ENCODE peak calls at places on chromosomes 3 and 15, in five cellular contexts. N is HS-27A; U is bronchial epithelial cell; S is EH; I is stimulated activated CD4-positive, alpha-beta T cell treated with anti-CD3 and anti-CD28 coated beads, Interleukin-2, amount 100 ng/mL, for 48 hours. P is an unnamed sample.

GRCh38 chr3:177371903-177372302 is 174.6 kb upstream of the TBL1XR1 start:
- DNase-seq in S (no peak), N (no peak), U (peak), I (no peak), P (no peak)

GRCh38 chr15:37599175-37599574 is 335.3 kb upstream of the TMCO5A start:
- DNase-seq in S (no peak), N (no peak), U (no peak), I (no peak), P (no peak)

GRCh38 chr15:30062881-30063280 is 19.9 kb upstream of the GOLGA8J start:
- DNase-seq in N (no peak), U (no peak), S (no peak), I (no peak), P (no peak)

GRCh38 chr3:99498544-99499234 is 139.7 kb upstream of the COL8A1 start:
- DNase-seq in N (no peak), U (no peak), I (no peak), S (peak), P (no peak)

GRCh38 chr3:125213946-125214542 is 1.5 kb upstream of the SLC12A8 start:
- DNase-seq in U (no peak), S (peak), I (no peak), N (no peak), P (no peak)

GRCh38 chr3:195823998-195824397 is 12.3 kb upstream of the MUC4 start:
- DNase-seq in S (no peak), N (no peak), U (peak), I (no peak), P (no peak)

GRCh38 chr3:47522082-47522987 is 8.8 kb upstream of the ELP6 start:
- DNase-seq in N (peak), U (peak), I (peak), S (peak), P (peak)

GRCh38 chr3:117059990-117060338 is 350.4 kb downstream of the TUSC7 start:
- DNase-seq in S (no peak), I (no peak), U (no peak), N (no peak), P (no peak)

GRCh38 chr3:152430223-152431002 is 161.7 kb downstream of the MBNL1 start:
- DNase-seq in N (no peak), I (no peak), S (peak), U (no peak), P (no peak)

GRCh38 chr3:123807820-123808219 is 76.3 kb downstream of the MYLK start:
- DNase-seq in I (no peak), N (no peak), U (peak), S (no peak), P (peak)

GRCh38 chr15:77419050-77419835 is 661 bp downstream of the PEAK1 start:
- DNase-seq in U (no peak), N (peak), S (peak), I (peak), P (no peak)

GRCh38 chr15:100340721-100341661 is 784 bp downstream of the ADAMTS17 start:
- DNase-seq in N (no peak), I (no peak), U (no peak), S (no peak), P (no peak)

GRCh38 chr3:114205541-114205940 is 26.7 kb upstream of the DRD3 start:
- DNase-seq in S (peak), U (no peak), I (no peak), N (no peak), P (no peak)

GRCh38 chr15:46879067-46879770 is 838.1 kb upstream of the SEMA6D start:
- DNase-seq in I (no peak), N (no peak), U (no peak), S (no peak), P (no peak)

GRCh38 chr15:78033864-78034263 is 43.6 kb downstream of the TBC1D2B start:
- DNase-seq in I (no peak), S (peak), U (no peak), N (no peak), P (no peak)

GRCh38 chr3:125087768-125088391 is 32.1 kb upstream of the HEG1 start:
- DNase-seq in U (peak), I (no peak), N (no peak), S (peak), P (no peak)

GRCh38 chr3:123423026-123423425 is 25.9 kb downstream of the ADCY5 start:
- DNase-seq in N (no peak), S (no peak), U (no peak), I (no peak), P (no peak)

GRCh38 chr3:143239026-143239425 is 119.5 kb downstream of the CHST2 start:
- DNase-seq in N (peak), I (no peak), S (peak), U (no peak), P (no peak)

GRCh38 chr3:139111392-139112229 is 66.9 kb upstream of the PRR23C start:
- DNase-seq in N (no peak), U (peak), S (peak), I (peak), P (no peak)

GRCh38 chr15:89114974-89115373 is 26.7 kb downstream of the ABHD2 start:
- DNase-seq in N (no peak), U (peak), I (no peak), S (peak), P (no peak)

GRCh38 chr3:135623558-135623957 is 342.0 kb upstream of the PPP2R3A start:
- DNase-seq in N (no peak), U (no peak), I (no peak), S (no peak), P (no peak)

GRCh38 chr3:50316657-50317242 is 5.8 kb downstream of the HYAL2 start:
- DNase-seq in U (peak), N (no peak), I (no peak), S (no peak), P (peak)

GRCh38 chr3:111809196-111809595 is 49.9 kb upstream of the PHLDB2 start:
- DNase-seq in S (peak), U (no peak), I (no peak), N (peak), P (no peak)

GRCh38 chr15:75063889-75064288 is 40.5 kb downstream of the PPCDC start:
- DNase-seq in U (no peak), N (no peak), I (no peak), S (no peak), P (no peak)

GRCh38 chr15:101088311-101088710 is 163.5 kb downstream of the CHSY1 start:
- DNase-seq in N (no peak), U (no peak), S (no peak), I (no peak), P (no peak)

GRCh38 chr3:160568989-160569388 is 3.6 kb upstream of the KPNA4 start:
- DNase-seq in U (no peak), N (no peak), I (no peak), S (no peak), P (no peak)

GRCh38 chr3:49568965-49569364 is 14.7 kb downstream of the BSN start:
- DNase-seq in S (no peak), U (no peak), I (no peak), N (no peak), P (no peak)

GRCh38 chr3:116057403-116058006 is 387.8 kb downstream of the LSAMP start:
- DNase-seq in I (no peak), N (no peak), S (no peak), U (no peak), P (no peak)

GRCh38 chr3:46162975-46163550 is 45.0 kb downstream of the CCR1 start:
- DNase-seq in I (no peak), N (no peak), S (no peak), U (peak), P (peak)

P was measured in epithelial cell of prostate.